ENCODE peak calls at places on chromosomes 5 and 9, in seven cellular contexts. One of them, this sample, is unnamed.

GRCh38 chr9:17594961-17595360 is 16.1 kb downstream of the SH3GL2 start:
- DNase-seq in stimulated activated CD8-positive, alpha-beta memory T cell treated with anti-CD3 and anti-CD28 coated beads, Interleukin-12 subunit alpha, Interleukin-12 subunit beta, amount 100 ng/mL, for 1 hour: no peak
- DNase-seq in SHP77 treated with DMSO at 0.1 percent for 48 hours: no peak
- DNase-seq in heart left ventricle: no peak
- DNase-seq in SW 1271: no peak
- DNase-seq in retina: no peak
- DNase-seq in IMR-90: no peak
- DNase-seq in this sample: no peak

GRCh38 chr5:1492757-1493156 is 31.0 kb downstream of the LPCAT1 start:
- DNase-seq in SHP77 treated with DMSO at 0.1 percent for 48 hours: no peak
- DNase-seq in retina: no peak
- DNase-seq in IMR-90: no peak
- DNase-seq in SW 1271: no peak
- DNase-seq in stimulated activated CD8-positive, alpha-beta memory T cell treated with anti-CD3 and anti-CD28 coated beads, Interleukin-12 subunit alpha, Interleukin-12 subunit beta, amount 100 ng/mL, for 1 hour: no peak
- DNase-seq in heart left ventricle: no peak
- DNase-seq in this sample: no peak

GRCh38 chr9:89649045-89649691 is 44.4 kb downstream of the GADD45G start:
- DNase-seq in heart left ventricle: no peak
- DNase-seq in SHP77 treated with DMSO at 0.1 percent for 48 hours: no peak
- DNase-seq in IMR-90: no peak
- DNase-seq in stimulated activated CD8-positive, alpha-beta memory T cell treated with anti-CD3 and anti-CD28 coated beads, Interleukin-12 subunit alpha, Interleukin-12 subunit beta, amount 100 ng/mL, for 1 hour: no peak
- DNase-seq in retina: no peak
- DNase-seq in SW 1271: no peak
- DNase-seq in this sample: no peak

GRCh38 chr9:114363424-114363823 is 24.4 kb downstream of the AKNA start:
- DNase-seq in heart left ventricle: no peak
- DNase-seq in IMR-90: no peak
- DNase-seq in stimulated activated CD8-positive, alpha-beta memory T cell treated with anti-CD3 and anti-CD28 coated beads, Interleukin-12 subunit alpha, Interleukin-12 subunit beta, amount 100 ng/mL, for 1 hour: no peak
- DNase-seq in SHP77 treated with DMSO at 0.1 percent for 48 hours: no peak
- DNase-seq in retina: no peak
- DNase-seq in SW 1271: no peak
- DNase-seq in this sample: no peak

GRCh38 chr9:86663905-86664304 is 283.4 kb downstream of the GAS1 start:
- DNase-seq in heart left ventricle: no peak
- DNase-seq in IMR-90: no peak
- DNase-seq in SW 1271: no peak
- DNase-seq in retina: no peak
- DNase-seq in SHP77 treated with DMSO at 0.1 percent for 48 hours: no peak
- DNase-seq in stimulated activated CD8-positive, alpha-beta memory T cell treated with anti-CD3 and anti-CD28 coated beads, Interleukin-12 subunit alpha, Interleukin-12 subunit beta, amount 100 ng/mL, for 1 hour: no peak
- DNase-seq in this sample: no peak

GRCh38 chr5:167478156-167478555 is 813.3 kb upstream of the WWC1 start:
- DNase-seq in IMR-90: no peak
- DNase-seq in stimulated activated CD8-positive, alpha-beta memory T cell treated with anti-CD3 and anti-CD28 coated beads, Interleukin-12 subunit alpha, Interleukin-12 subunit beta, amount 100 ng/mL, for 1 hour: no peak
- DNase-seq in heart left ventricle: no peak
- DNase-seq in SW 1271: no peak
- DNase-seq in SHP77 treated with DMSO at 0.1 percent for 48 hours: no peak
- DNase-seq in retina: no peak
- DNase-seq in this sample: peak

GRCh38 chr5:84059672-84060071 is 325.0 kb downstream of the EDIL3 start:
- DNase-seq in retina: no peak
- DNase-seq in IMR-90: no peak
- DNase-seq in SW 1271: no peak
- DNase-seq in stimulated activated CD8-positive, alpha-beta memory T cell treated with anti-CD3 and anti-CD28 coated beads, Interleukin-12 subunit alpha, Interleukin-12 subunit beta, amount 100 ng/mL, for 1 hour: no peak
- DNase-seq in heart left ventricle: no peak
- DNase-seq in SHP77 treated with DMSO at 0.1 percent for 48 hours: no peak
- DNase-seq in this sample: no peak

GRCh38 chr5:36740259-36740898 is 134.0 kb downstream of the SLC1A3 start:
- DNase-seq in SW 1271: no peak
- DNase-seq in retina: no peak
- DNase-seq in SHP77 treated with DMSO at 0.1 percent for 48 hours: no peak
- DNase-seq in stimulated activated CD8-positive, alpha-beta memory T cell treated with anti-CD3 and anti-CD28 coated beads, Interleukin-12 subunit alpha, Interleukin-12 subunit beta, amount 100 ng/mL, for 1 hour: no peak
- DNase-seq in IMR-90: peak
- DNase-seq in heart left ventricle: no peak
- DNase-seq in this sample: no peak

GRCh38 chr9:114804504-114804903 is 1.3 kb downstream of the TNFSF15 start:
- DNase-seq in IMR-90: peak
- DNase-seq in SHP77 treated with DMSO at 0.1 percent for 48 hours: peak
- DNase-seq in stimulated activated CD8-positive, alpha-beta memory T cell treated with anti-CD3 and anti-CD28 coated beads, Interleukin-12 subunit alpha, Interleukin-12 subunit beta, amount 100 ng/mL, for 1 hour: no peak
- DNase-seq in SW 1271: no peak
- DNase-seq in retina: no peak
- DNase-seq in heart left ventricle: no peak
- DNase-seq in this sample: peak

GRCh38 chr5:65062684-65063083 is 294.0 kb downstream of the CWC27 start:
- DNase-seq in heart left ventricle: peak
- DNase-seq in SW 1271: no peak
- DNase-seq in stimulated activated CD8-positive, alpha-beta memory T cell treated with anti-CD3 and anti-CD28 coated beads, Interleukin-12 subunit alpha, Interleukin-12 subunit beta, amount 100 ng/mL, for 1 hour: no peak
- DNase-seq in IMR-90: peak
- DNase-seq in SHP77 treated with DMSO at 0.1 percent for 48 hours: no peak
- DNase-seq in retina: peak
- DNase-seq in this sample: peak

GRCh38 chr9:35736201-35736633 is 3.8 kb downstream of the CREB3 start:
- DNase-seq in stimulated activated CD8-positive, alpha-beta memory T cell treated with anti-CD3 and anti-CD28 coated beads, Interleukin-12 subunit alpha, Interleukin-12 subunit beta, amount 100 ng/mL, for 1 hour: no peak
- DNase-seq in SHP77 treated with DMSO at 0.1 percent for 48 hours: peak
- DNase-seq in SW 1271: peak
- DNase-seq in IMR-90: peak
- DNase-seq in retina: peak
- DNase-seq in heart left ventricle: peak
- DNase-seq in this sample: peak

GRCh38 chr5:175410926-175411325 is 33.1 kb downstream of the DRD1 start:
- DNase-seq in SHP77 treated with DMSO at 0.1 percent for 48 hours: no peak
- DNase-seq in heart left ventricle: no peak
- DNase-seq in stimulated activated CD8-positive, alpha-beta memory T cell treated with anti-CD3 and anti-CD28 coated beads, Interleukin-12 subunit alpha, Interleukin-12 subunit beta, amount 100 ng/mL, for 1 hour: no peak
- DNase-seq in retina: no peak
- DNase-seq in SW 1271: no peak
- DNase-seq in IMR-90: no peak
- DNase-seq in this sample: no peak

GRCh38 chr9:78029601-78030552 is 1.7 kb downstream of the GNAQ start:
- DNase-seq in stimulated activated CD8-positive, alpha-beta memory T cell treated with anti-CD3 and anti-CD28 coated beads, Interleukin-12 subunit alpha, Interleukin-12 subunit beta, amount 100 ng/mL, for 1 hour: no peak
- DNase-seq in SHP77 treated with DMSO at 0.1 percent for 48 hours: no peak
- DNase-seq in SW 1271: no peak
- DNase-seq in retina: peak
- DNase-seq in IMR-90: peak
- DNase-seq in heart left ventricle: no peak
- DNase-seq in this sample: no peak

GRCh38 chr5:116763987-116764866 is 189.6 kb upstream of the SEMA6A start:
- DNase-seq in heart left ventricle: no peak
- DNase-seq in retina: no peak
- DNase-seq in stimulated activated CD8-positive, alpha-beta memory T cell treated with anti-CD3 and anti-CD28 coated beads, Interleukin-12 subunit alpha, Interleukin-12 subunit beta, amount 100 ng/mL, for 1 hour: no peak
- DNase-seq in SW 1271: no peak
- DNase-seq in SHP77 treated with DMSO at 0.1 percent for 48 hours: no peak
- DNase-seq in IMR-90: no peak
- DNase-seq in this sample: no peak

GRCh38 chr5:35009059-35009458 is 38.7 kb downstream of the AGXT2 start:
- DNase-seq in stimulated activated CD8-positive, alpha-beta memory T cell treated with anti-CD3 and anti-CD28 coated beads, Interleukin-12 subunit alpha, Interleukin-12 subunit beta, amount 100 ng/mL, for 1 hour: no peak
- DNase-seq in SHP77 treated with DMSO at 0.1 percent for 48 hours: no peak
- DNase-seq in SW 1271: no peak
- DNase-seq in retina: no peak
- DNase-seq in heart left ventricle: no peak
- DNase-seq in IMR-90: peak
- DNase-seq in this sample: no peak

GRCh38 chr5:76337949-76338589 is 65.0 kb upstream of the IQGAP2 start:
- DNase-seq in SW 1271: peak
- DNase-seq in SHP77 treated with DMSO at 0.1 percent for 48 hours: no peak
- DNase-seq in IMR-90: peak
- DNase-seq in stimulated activated CD8-positive, alpha-beta memory T cell treated with anti-CD3 and anti-CD28 coated beads, Interleukin-12 subunit alpha, Interleukin-12 subunit beta, amount 100 ng/mL, for 1 hour: no peak
- DNase-seq in retina: peak
- DNase-seq in heart left ventricle: no peak
- DNase-seq in this sample: peak

GRCh38 chr9:36987891-36988290 is 46.2 kb downstream of the PAX5 start:
- DNase-seq in IMR-90: peak
- DNase-seq in retina: peak
- DNase-seq in heart left ventricle: no peak
- DNase-seq in SHP77 treated with DMSO at 0.1 percent for 48 hours: no peak
- DNase-seq in SW 1271: no peak
- DNase-seq in stimulated activated CD8-positive, alpha-beta memory T cell treated with anti-CD3 and anti-CD28 coated beads, Interleukin-12 subunit alpha, Interleukin-12 subunit beta, amount 100 ng/mL, for 1 hour: no peak
- DNase-seq in this sample: no peak